ENCODE peak calls at places on chromosome 5, in eight cellular contexts. I is foreskin fibroblast, B is WERI-Rb-1, M is mammary epithelial cell, H is heart left ventricle, Y is Calu3, O is HepG2, S is ovary. X is an unnamed sample.

GRCh38 chr5:57277085-57277484 is 103.2 kb downstream of the GPBP1 start:
- DNase-seq in H (no peak), S (no peak), I (peak; percentile 44), O (no peak), Y (peak; percentile 15), B (no peak), M (no peak), X (no peak)

GRCh38 chr5:150559701-150560100 is 51.8 kb downstream of the NDST1 start:
- DNase-seq in Y (no peak), H (no peak), B (no peak), O (no peak), I (peak; percentile 49), S (no peak), M (peak; percentile 58), X (no peak)

GRCh38 chr5:154038241-154038603 is 488 bp downstream of the FAM114A2 start:
- DNase-seq in M (no peak), H (peak; percentile 40), S (no peak), O (peak; percentile 43), Y (peak; percentile 27), I (no peak), B (peak; percentile 25), X (no peak)

GRCh38 chr5:118224546-118224945 is 763.8 kb downstream of the DTWD2 start:
- DNase-seq in H (no peak), M (peak; percentile 11), Y (no peak), B (no peak), O (no peak), S (no peak), I (peak; percentile 87), X (no peak)

GRCh38 chr5:61301820-61302563 is 30.1 kb upstream of the ZSWIM6 start:
- DNase-seq in I (peak; percentile 98), B (no peak), H (no peak), S (no peak), Y (peak; percentile 86), M (peak; percentile 97), O (peak; percentile 98), X (peak; percentile 96)

GRCh38 chr5:38803246-38803645 is 42.6 kb upstream of the OSMR start:
- DNase-seq in Y (no peak), M (no peak), O (no peak), H (no peak), B (no peak), I (no peak), S (no peak), X (no peak)

GRCh38 chr5:83109380-83109779 is 32.0 kb downstream of the XRCC4 start:
- DNase-seq in B (no peak), I (no peak), O (no peak), H (no peak), S (no peak), M (no peak), Y (no peak), X (no peak)

GRCh38 chr5:133225671-133226152 is 173.9 kb downstream of the HSPA4 start:
- DNase-seq in M (peak; percentile 48), S (no peak), H (no peak), Y (no peak), O (no peak), B (no peak), I (peak; percentile 44), X (no peak)

GRCh38 chr5:116514521-116514920 is 60.1 kb downstream of the SEMA6A start:
- DNase-seq in B (no peak), H (no peak), M (no peak), S (no peak), Y (no peak), I (no peak), O (no peak), X (no peak)

GRCh38 chr5:3642231-3642630 is 46.6 kb downstream of the IRX1 start:
- DNase-seq in S (no peak), Y (no peak), H (no peak), B (no peak), O (no peak), I (no peak), M (no peak), X (no peak)

GRCh38 chr5:78504726-78505431 is 143.7 kb downstream of the LHFPL2 start:
- DNase-seq in M (peak; percentile 99), B (no peak), H (peak; percentile 86), Y (peak; percentile 96), O (no peak), I (peak; percentile 99), S (peak; percentile 92), X (peak; percentile 97)

GRCh38 chr5:6780802-6781391 is 67.7 kb downstream of the TENT4A start:
- DNase-seq in I (no peak), B (peak; percentile 60), S (no peak), M (no peak), Y (no peak), O (peak; percentile 16), H (no peak), X (no peak)

GRCh38 chr5:186091-187041 is 4.9 kb upstream of the LRRC14B start:
- DNase-seq in M (no peak), B (no peak), S (no peak), Y (no peak), H (no peak), O (no peak), I (no peak), X (no peak)

GRCh38 chr5:154767537-154767936 is 12.4 kb downstream of the LARP1 start:
- DNase-seq in B (no peak), O (no peak), I (peak; percentile 46), Y (no peak), S (no peak), M (no peak), H (no peak), X (no peak)

GRCh38 chr5:35146386-35146785 is 83.9 kb downstream of the PRLR start:
- DNase-seq in S (no peak), O (no peak), H (no peak), I (peak; percentile 24), Y (no peak), M (no peak), B (no peak), X (no peak)

GRCh38 chr5:141808857-141809256 is 69.4 kb downstream of the PCDH1 start:
- DNase-seq in I (no peak), M (no peak), B (no peak), S (no peak), O (no peak), Y (no peak), H (no peak), X (no peak)

GRCh38 chr5:54904425-54904824 is 81.0 kb downstream of the ESM1 start:
- DNase-seq in B (no peak), Y (peak; percentile 21), H (no peak), M (peak; percentile 39), I (peak; percentile 86), S (no peak), O (peak; percentile 21), X (no peak)

GRCh38 chr5:95417971-95418370 is 26.8 kb downstream of the FAM81B start:
- DNase-seq in I (peak; percentile 4), O (no peak), B (no peak), S (no peak), M (peak; percentile 62), Y (no peak), H (no peak), X (no peak)

GRCh38 chr5:176134529-176135223 is 103.5 kb upstream of the SIMC1 start:
- DNase-seq in I (no peak), O (no peak), Y (no peak), S (peak; percentile 63), M (no peak), B (no peak), H (no peak), X (no peak)

GRCh38 chr5:111143910-111144309 is 51.8 kb downstream of the WDR36 start:
- DNase-seq in I (peak; percentile 84), B (no peak), O (no peak), M (peak; percentile 91), Y (no peak), S (peak; percentile 80), H (peak; percentile 67), X (peak; percentile 81)

GRCh38 chr5:136056336-136056735 is 27.5 kb downstream of the TGFBI start:
- DNase-seq in S (no peak), Y (no peak), H (no peak), O (no peak), B (no peak), I (no peak), M (no peak), X (no peak)

GRCh38 chr5:134114886-134115805 is 665 bp downstream of the TCF7 start:
- DNase-seq in H (no peak), I (no peak), S (no peak), B (peak; percentile 74), M (no peak), Y (peak; percentile 51), O (peak; percentile 32), X (no peak)

GRCh38 chr5:73894860-73895259 is 268.9 kb downstream of the ARHGEF28 start:
- DNase-seq in O (peak; percentile 31), B (no peak), Y (no peak), M (no peak), H (no peak), I (no peak), S (no peak), X (no peak)
- TF ChIP-seq CTCF in O (no peak), B (no peak), Y (no peak), M (no peak), H (no peak), I (no peak), S (no peak), X (no peak)

DNA sequence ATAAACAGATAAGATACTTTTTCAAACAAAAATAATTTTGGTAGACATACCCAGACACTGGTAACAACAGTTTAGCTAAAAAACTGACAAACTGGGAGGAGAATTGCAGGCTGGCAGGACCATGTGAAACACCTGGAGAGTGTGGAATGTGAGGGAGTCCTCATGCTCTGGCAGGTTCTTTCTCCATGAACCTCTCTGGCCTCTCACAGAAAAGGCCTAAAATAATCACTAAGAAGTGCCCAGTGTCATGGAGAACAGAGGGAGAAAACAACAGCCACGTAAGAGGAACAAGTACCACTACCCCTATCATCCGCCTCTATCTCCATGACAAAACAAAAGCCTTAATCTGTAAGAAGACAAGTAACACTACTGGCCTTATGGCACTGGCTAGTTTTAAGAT is 1227.5 kb upstream of the CDH9 start:
- DNase-seq in S (no peak), M (no peak), H (no peak), B (no peak), O (no peak), I (no peak), Y (no peak), X (no peak)
- TF ChIP-seq CTCF in S (no peak), M (no peak), H (no peak), B (no peak), O (no peak), I (no peak), Y (no peak), X (no peak)

DNA sequence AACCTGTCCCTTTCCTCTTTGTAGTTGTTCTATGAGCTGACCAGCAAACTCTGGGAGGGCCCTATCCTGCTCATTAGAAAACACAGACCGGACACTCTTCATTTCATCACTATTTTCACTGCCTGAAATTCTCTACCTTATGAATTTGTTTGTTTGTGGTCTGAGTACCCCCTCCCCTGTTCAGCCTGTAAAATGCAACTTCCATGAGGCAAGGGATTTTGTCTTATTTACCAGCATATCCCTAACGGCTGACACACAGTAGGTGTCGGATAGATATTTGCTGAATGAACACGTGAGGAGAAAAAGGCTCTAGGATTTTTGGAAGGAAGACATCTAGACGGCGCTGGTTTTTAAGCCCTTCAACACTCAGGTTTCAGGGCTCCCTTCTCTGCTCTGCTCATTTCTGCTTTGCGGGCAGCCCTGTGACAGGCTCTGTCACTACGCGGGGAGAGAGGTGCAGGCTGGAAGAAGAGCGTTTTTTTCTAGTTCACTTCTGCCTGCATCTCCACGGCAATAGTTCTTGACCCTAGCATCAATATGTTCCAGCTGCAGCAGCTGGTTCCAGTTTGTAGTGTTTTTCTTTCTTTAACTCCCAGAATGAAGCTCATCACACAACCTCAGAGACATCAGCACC is 41.0 kb downstream of the KCNMB1 start:
- DNase-seq in S (no peak), B (no peak), Y (no peak), M (no peak), I (peak; percentile 24), H (no peak), O (no peak), X (no peak)
- TF ChIP-seq CTCF in S (peak; percentile 51), B (no peak), Y (no peak), M (no peak), I (no peak), H (peak; percentile 27), O (no peak), X (no peak)

GRCh38 chr5:145531038-145531734 is 304.0 kb downstream of the PRELID2 start:
- DNase-seq in S (peak; percentile 68), O (no peak), Y (peak; percentile 89), M (peak; percentile 87), I (peak; percentile 80), H (no peak), B (no peak), X (peak; percentile 42)
- TF ChIP-seq CTCF in S (no peak), O (no peak), Y (no peak), M (no peak), I (no peak), H (no peak), B (no peak), X (no peak)

X was measured in AG09319.